ENCODE peak calls at places on chromosomes 5 and 9, in six cellular contexts. I is IMR-90, O is tibial nerve, Z is K562, X is spleen, L is body of pancreas. F is an unnamed sample.
A peak's percentile ranks its signal among the peaks of the same experiment; 100 is the strongest.

GRCh38 chr5:76527685-76528161 is 95.5 kb downstream of the F2RL2 start:
- DNase-seq in O (no peak), Z (no peak), X (no peak), I (peak; percentile 17), L (no peak), F (no peak)

GRCh38 chr5:52476346-52476745 is 311.4 kb upstream of the ITGA1 start:
- DNase-seq in X (no peak), I (no peak), L (no peak), O (no peak), Z (no peak), F (no peak)

GRCh38 chr9:70933318-70933717 is 188.1 kb downstream of the TRPM3 start:
- DNase-seq in I (peak; percentile 8), O (no peak), X (no peak), Z (no peak), L (no peak), F (no peak)

GRCh38 chr5:51347704-51348103 is 35.5 kb upstream of the ISL1 start:
- DNase-seq in Z (no peak), I (no peak), O (no peak), X (no peak), L (no peak), F (no peak)

GRCh38 chr9:127557466-127557869 is 54.6 kb upstream of the STXBP1 start:
- DNase-seq in L (no peak), Z (no peak), O (no peak), I (no peak), X (no peak), F (no peak)

GRCh38 chr9:127537792-127538191 is 74.3 kb upstream of the STXBP1 start:
- DNase-seq in L (peak; percentile 25), X (no peak), Z (no peak), I (no peak), O (no peak), F (no peak)

GRCh38 chr9:31100311-31100710 is 1284.1 kb upstream of the ACO1 start:
- DNase-seq in O (no peak), X (no peak), L (no peak), I (no peak), Z (no peak), F (no peak)

GRCh38 chr5:176779537-176779936 is 30.8 kb upstream of the UNC5A start:
- DNase-seq in X (peak; percentile 34), L (no peak), O (no peak), I (no peak), Z (no peak), F (peak; percentile 27)

GRCh38 chr5:178563621-178564020 is 26.6 kb downstream of the COL23A1 start:
- DNase-seq in L (no peak), I (no peak), Z (no peak), O (no peak), X (no peak), F (no peak)

GRCh38 chr5:178560911-178561310 is 29.3 kb downstream of the COL23A1 start:
- DNase-seq in I (no peak), Z (no peak), X (no peak), L (no peak), O (no peak), F (no peak)

GRCh38 chr5:178564842-178565550 is 25.2 kb downstream of the COL23A1 start:
- DNase-seq in Z (no peak), L (no peak), I (no peak), X (no peak), O (no peak), F (no peak)

GRCh38 chr5:178564386-178564785 is 25.8 kb downstream of the COL23A1 start:
- DNase-seq in Z (no peak), O (no peak), I (no peak), L (no peak), X (no peak), F (no peak)

GRCh38 chr5:178561746-178562264 is 28.4 kb downstream of the COL23A1 start:
- DNase-seq in L (no peak), I (no peak), O (no peak), X (no peak), Z (no peak), F (no peak)
- H3K4me3 ChIP-seq in L (no peak overlapping the region), I (no peak overlapping the region), O (no peak overlapping the region), X (no peak overlapping the region), Z (no peak overlapping the region), F (no peak overlapping the region)

DNA sequence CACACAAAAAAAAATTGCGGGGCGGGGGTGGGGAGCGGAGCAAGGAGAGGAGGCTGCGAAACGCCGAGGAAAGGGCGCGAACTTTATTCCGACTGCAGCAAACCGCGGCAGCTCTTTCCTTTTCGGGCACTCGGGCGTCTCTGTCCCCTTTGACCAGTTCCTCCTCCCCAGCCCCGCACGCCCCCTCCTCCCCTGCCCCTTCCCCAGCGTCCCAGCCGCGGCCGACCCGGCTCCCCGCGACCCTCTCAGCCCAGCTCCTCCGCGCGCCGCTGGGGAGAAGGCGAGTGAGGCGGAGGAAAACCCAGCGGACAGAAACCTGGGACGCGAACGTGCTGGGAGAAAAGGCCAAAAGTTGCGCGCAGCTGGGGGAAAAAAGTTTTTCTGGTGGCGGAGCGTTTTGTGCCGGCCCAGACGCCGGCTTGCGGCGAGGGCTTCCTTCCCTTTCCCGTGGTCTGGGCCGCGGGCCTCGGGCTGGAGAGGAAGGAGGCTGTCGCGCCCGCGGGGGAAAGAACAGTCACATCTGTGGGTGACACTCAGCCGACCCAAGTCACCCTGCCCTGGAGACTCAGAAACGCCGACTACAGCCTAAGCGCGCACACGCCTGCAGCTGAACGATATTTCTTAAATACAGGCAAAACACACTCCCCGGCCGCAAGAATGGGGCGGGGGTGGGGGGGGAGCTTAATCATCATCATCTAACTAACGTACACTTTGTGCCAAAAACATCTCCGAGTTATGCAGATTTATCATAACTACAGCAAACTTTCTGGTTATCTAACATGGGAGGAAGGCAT is 1.1 kb upstream of the BNC2 start:
- DNase-seq in Z (no peak), L (no peak), O (peak; percentile 38), I (peak; percentile 88), X (peak; percentile 84), F (peak; percentile 69)
- TF ChIP-seq POLR2A in Z (no peak), L (no peak), O (no peak), I (peak; percentile 18), X (no peak), F (no peak)

DNA sequence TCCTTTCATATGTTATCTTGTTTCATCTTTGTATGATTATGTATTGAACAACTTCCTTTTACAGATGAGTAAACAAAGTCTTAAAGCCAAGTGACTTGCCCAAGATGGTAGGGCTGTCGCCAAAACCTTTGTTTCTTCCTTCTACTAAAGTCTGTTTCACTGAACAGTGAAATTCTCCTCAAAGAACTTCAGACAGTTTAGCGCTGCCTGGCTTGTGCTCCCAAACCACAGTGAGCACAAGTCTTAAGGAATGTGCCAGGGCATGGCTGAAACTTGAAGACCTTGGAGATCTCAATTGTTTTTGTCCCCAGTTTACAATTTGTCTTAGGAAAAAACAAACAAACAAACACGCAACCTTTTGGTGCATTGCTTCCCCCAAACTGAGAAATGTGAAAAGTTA is 273.5 kb downstream of the CRB2 start:
- DNase-seq in Z (no peak), X (no peak), L (no peak), I (no peak), O (no peak), F (no peak)
- H3K27ac ChIP-seq in Z (no peak overlapping the region), X (no peak overlapping the region), L (no peak overlapping the region), I (no peak overlapping the region), O (no peak overlapping the region), F (no peak overlapping the region)

DNA sequence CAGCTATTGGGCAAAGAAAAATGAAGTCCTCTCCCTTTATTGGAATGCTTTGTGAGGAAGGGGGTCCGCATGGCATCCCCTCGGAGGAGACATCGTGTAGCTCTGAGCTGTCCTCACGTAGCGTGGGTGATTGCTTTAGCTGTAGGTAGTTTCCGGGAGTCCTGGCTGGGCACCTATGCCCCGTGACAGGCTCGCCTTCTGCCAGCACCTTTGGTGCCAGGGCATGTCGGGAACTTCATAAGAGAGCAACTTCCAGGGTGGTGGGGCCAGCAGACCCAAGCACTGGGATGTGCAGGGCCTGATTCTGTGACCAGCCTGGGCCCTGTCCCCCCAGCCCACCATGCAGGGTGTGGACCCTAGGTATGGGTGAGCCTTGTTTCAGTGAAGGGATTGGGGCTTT is 64.0 kb downstream of the WNK2 start:
- DNase-seq in Z (no peak), X (no peak), O (no peak), L (no peak), I (no peak), F (no peak)
- H3K4me3 ChIP-seq in Z (no peak overlapping the region), X (no peak overlapping the region), O (no peak overlapping the region), L (no peak overlapping the region), I (no peak overlapping the region), F (no peak overlapping the region)

DNA sequence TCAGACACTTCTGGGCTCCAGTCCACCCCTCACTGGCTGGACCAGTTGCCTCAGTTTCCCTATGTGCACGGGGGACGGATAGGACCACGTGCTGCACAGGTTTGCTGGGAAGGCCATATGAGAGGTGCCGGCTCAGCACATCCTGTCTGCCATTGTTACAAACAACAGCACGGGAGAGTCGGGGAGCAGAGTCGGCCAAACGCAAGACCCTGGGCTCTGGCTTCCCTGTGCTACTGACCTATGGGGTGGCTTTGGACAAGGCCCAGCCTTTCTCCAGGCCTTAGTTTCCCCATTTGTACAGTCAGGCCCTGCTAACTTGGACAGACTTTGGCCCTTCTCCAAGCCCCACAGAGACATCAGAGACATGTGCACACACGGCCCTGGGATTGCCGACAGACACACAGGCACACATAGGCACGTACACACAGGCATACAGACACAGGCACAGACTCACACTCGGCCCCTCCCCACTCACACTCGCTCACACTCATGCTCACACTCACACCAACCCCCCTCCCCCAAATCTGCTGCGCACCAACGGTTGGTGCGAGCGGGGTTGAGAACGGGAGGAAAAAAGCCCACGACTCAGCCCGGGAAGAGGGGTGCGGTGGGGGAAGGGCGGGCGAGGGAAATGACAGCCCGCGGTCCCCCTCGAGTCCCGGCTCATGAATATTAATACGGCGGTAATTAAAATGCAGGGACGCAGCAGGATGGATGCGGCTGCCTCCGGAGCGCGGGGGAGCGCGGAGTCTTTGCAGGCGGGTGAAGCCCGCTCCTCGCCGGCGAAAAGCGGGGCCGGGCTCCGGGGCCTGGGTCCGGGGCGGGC is 133.0 kb downstream of the C9orf50 start:
- DNase-seq in L (peak; percentile 77), I (peak; percentile 65), Z (peak; percentile 77), X (peak; percentile 82), O (peak; percentile 54), F (no peak)
- TF ChIP-seq POLR2A in L (no peak), I (peak; percentile 11), Z (peak; percentile 17), X (no peak), O (no peak), F (no peak)

DNA sequence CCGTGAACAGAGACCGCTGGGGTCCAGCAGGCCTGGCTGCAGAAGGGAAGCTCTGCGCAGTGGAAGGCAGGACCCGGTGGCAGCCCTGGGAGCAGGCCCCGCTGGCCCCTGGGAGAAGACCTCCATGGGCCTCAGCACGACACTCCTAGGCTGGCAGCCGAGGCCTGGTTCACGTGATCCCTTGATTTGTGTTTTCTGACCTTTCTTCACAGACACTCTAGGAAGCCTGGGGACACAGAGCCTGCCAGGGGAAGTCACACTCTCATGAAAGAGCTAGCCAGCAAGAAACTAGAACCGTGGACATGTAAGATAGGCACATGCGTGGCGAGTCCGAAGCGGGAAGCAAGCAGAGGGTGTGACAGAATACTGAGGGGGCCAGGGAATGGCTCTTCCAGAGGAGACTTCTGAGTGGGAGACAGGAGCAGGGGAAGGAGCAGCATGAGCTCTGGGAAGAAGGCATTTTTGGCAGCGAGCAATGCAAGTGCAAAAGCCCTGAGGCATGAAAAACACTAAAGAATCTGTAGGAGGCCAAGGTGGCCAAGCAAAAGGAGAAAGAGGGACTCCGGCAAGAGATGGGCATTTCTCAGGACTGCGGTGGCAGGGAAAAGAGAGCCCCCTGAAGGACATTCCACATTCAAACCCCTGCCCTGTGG is 26.6 kb upstream of the IL17B start:
- DNase-seq in L (no peak), O (no peak), I (no peak), X (no peak), Z (no peak), F (no peak)
- H3K27ac ChIP-seq in L (no peak overlapping the region), O (peak overlapping the region; percentile 78), I (peak overlapping the region; percentile 93), X (peak overlapping the region; percentile 46), Z (no peak overlapping the region), F (peak overlapping the region; percentile 72)

GRCh38 chr9:74293479-74293878 is 203.7 kb upstream of the RORB start:
- DNase-seq in O (no peak), L (no peak), I (no peak), Z (no peak), X (no peak), F (no peak)
- H3K4me3 ChIP-seq in O (no peak overlapping the region), L (no peak overlapping the region), I (no peak overlapping the region), Z (no peak overlapping the region), X (no peak overlapping the region), F (no peak overlapping the region)